ENCODE peak calls at places on chromosome 11, in four cellular contexts. H is HT-29; S is H4; B is stimulated activated CD4-positive, alpha-beta T cell treated with anti-CD3 and anti-CD28 coated beads, Interleukin-2, amount 100 ng/mL, for 24 hours. M is an unnamed sample.

GRCh38 chr11:18229501-18229900 is 7.1 kb downstream of the SAA4 start:
- DNase-seq in S (no peak), B (no peak), H (no peak), M (no peak)

GRCh38 chr11:67261635-67261941 is 4.7 kb upstream of the GRK2 start:
- DNase-seq in S (no peak), H (no peak), B (no peak), M (no peak)

GRCh38 chr11:79902493-79902892 is 461.7 kb upstream of the TENM4 start:
- DNase-seq in S (no peak), B (no peak), H (no peak), M (no peak)

GRCh38 chr11:56842829-56843794 is 94.6 kb upstream of the OR9G4 start:
- DNase-seq in S (no peak), B (no peak), H (no peak), M (no peak)

GRCh38 chr11:120229451-120230424 is 10.2 kb upstream of the POU2F3 start:
- DNase-seq in B (no peak), H (peak), S (no peak), M (no peak)

GRCh38 chr11:72924568-72925190 is 110.5 kb downstream of the ATG16L2 start:
- DNase-seq in B (no peak), H (peak), S (peak), M (no peak)

GRCh38 chr11:62539238-62539925 is 7.2 kb downstream of the AHNAK start:
- DNase-seq in S (peak), B (peak), H (peak), M (no peak)

GRCh38 chr11:101296896-101297295 is 167.3 kb upstream of the PGR start:
- DNase-seq in S (no peak), H (no peak), B (no peak), M (no peak)

GRCh38 chr11:33636104-33636503 is 64.5 kb downstream of the C11orf91 start:
- DNase-seq in S (peak), H (no peak), B (no peak), M (no peak)

GRCh38 chr11:5547982-5548381 is 358 bp downstream of the OR52H1 start:
- DNase-seq in B (no peak), S (no peak), H (no peak), M (no peak)

GRCh38 chr11:15073361-15074205 is at the start of gene CALCB:
- DNase-seq in H (no peak), B (peak), S (no peak), M (no peak)

GRCh38 chr11:117823294-117823940 is 1.1 kb downstream of the FXYD2 start:
- DNase-seq in S (no peak), H (peak), B (no peak), M (no peak)

GRCh38 chr11:86486261-86487030 is 111.8 kb downstream of the CCDC81 start:
- DNase-seq in B (no peak), H (peak), S (no peak), M (peak)

GRCh38 chr11:15655552-15655951 is 540.8 kb downstream of the INSC start:
- DNase-seq in S (no peak), B (no peak), H (peak), M (no peak)

GRCh38 chr11:79461144-79461543 is 20.3 kb upstream of the TENM4 start:
- DNase-seq in H (peak), S (peak), B (no peak), M (no peak)

GRCh38 chr11:124892750-124893454 is 4.8 kb downstream of the ROBO4 start:
- DNase-seq in H (no peak), S (no peak), B (no peak), M (peak)

GRCh38 chr11:92415246-92415645 is 190.6 kb downstream of the FAT3 start:
- DNase-seq in H (no peak), S (no peak), B (no peak), M (no peak)

GRCh38 chr11:1564535-1565172 is 7.4 kb downstream of the DUSP8 start:
- DNase-seq in B (no peak), S (peak), H (no peak), M (no peak)

GRCh38 chr11:46120711-46121327 is 435 bp downstream of the PHF21A start:
- DNase-seq in B (peak), H (peak), S (peak), M (no peak)

GRCh38 chr11:18065572-18065971 is 19.5 kb upstream of the TPH1 start:
- DNase-seq in H (no peak), S (no peak), B (no peak), M (no peak)

GRCh38 chr11:77153276-77154185 is 25.5 kb downstream of the MYO7A start:
- DNase-seq in S (no peak), B (no peak), H (no peak), M (no peak)

GRCh38 chr11:73335204-73335923 is 27.3 kb downstream of the ARHGEF17 start:
- DNase-seq in S (peak), B (peak), H (peak), M (peak)

GRCh38 chr11:11894486-11894885 is 52.7 kb downstream of the USP47 start:
- DNase-seq in H (no peak), S (no peak), B (no peak), M (no peak)

GRCh38 chr11:64276653-64277431 is 7.6 kb downstream of the BAD start:
- DNase-seq in B (no peak), H (no peak), S (peak), M (no peak)

GRCh38 chr11:25094085-25094802 is 597.4 kb downstream of the LUZP2 start:
- DNase-seq in B (no peak), S (no peak), H (no peak), M (no peak)

GRCh38 chr11:64181506-64182411 is 4.2 kb upstream of the STIP1 start:
- DNase-seq in B (peak), H (peak), S (peak), M (no peak)

M was measured in central memory CD8-positive, alpha-beta T cell.